ENCODE peak calls at places on chromosomes 3 and 15, in five cellular contexts. One of them, this sample, is unnamed.

GRCh38 chr3:52062499-52062898 is 6.1 kb upstream of the DUSP7 start:
- DNase-seq in HFF-Myc: peak
- DNase-seq in IMR-90: peak
- DNase-seq in lung: no peak
- DNase-seq in bronchial epithelial cell: peak
- DNase-seq in this sample: peak

GRCh38 chr15:72758195-72758594 is 25.4 kb downstream of the ADPGK start:
- DNase-seq in HFF-Myc: peak
- DNase-seq in IMR-90: peak
- DNase-seq in lung: no peak
- DNase-seq in bronchial epithelial cell: peak
- DNase-seq in this sample: peak

GRCh38 chr15:58919232-58919631 is 14.2 kb downstream of the SLTM start:
- DNase-seq in HFF-Myc: no peak
- DNase-seq in IMR-90: no peak
- DNase-seq in lung: no peak
- DNase-seq in bronchial epithelial cell: no peak
- DNase-seq in this sample: no peak

GRCh38 chr15:63369766-63370165 is 11.9 kb downstream of the CA12 start:
- DNase-seq in HFF-Myc: no peak
- DNase-seq in IMR-90: peak
- DNase-seq in lung: no peak
- DNase-seq in bronchial epithelial cell: no peak
- DNase-seq in this sample: no peak

GRCh38 chr3:117875887-117876286 is 1158.8 kb downstream of the IGSF11 start:
- DNase-seq in HFF-Myc: no peak
- DNase-seq in IMR-90: no peak
- DNase-seq in lung: no peak
- DNase-seq in bronchial epithelial cell: no peak
- DNase-seq in this sample: no peak

GRCh38 chr15:72521682-72522081 is 47.6 kb downstream of the ARIH1 start:
- DNase-seq in HFF-Myc: peak
- DNase-seq in IMR-90: peak
- DNase-seq in lung: no peak
- DNase-seq in bronchial epithelial cell: peak
- DNase-seq in this sample: no peak

GRCh38 chr15:24823473-24823872 is 131.3 kb upstream of the SNRPN start:
- DNase-seq in HFF-Myc: no peak
- DNase-seq in IMR-90: no peak
- DNase-seq in lung: no peak
- DNase-seq in bronchial epithelial cell: peak
- DNase-seq in this sample: no peak

GRCh38 chr15:71802770-71803169 is 7.6 kb upstream of the NR2E3 start:
- DNase-seq in HFF-Myc: no peak
- DNase-seq in IMR-90: no peak
- DNase-seq in lung: no peak
- DNase-seq in bronchial epithelial cell: no peak
- DNase-seq in this sample: no peak

GRCh38 chr15:74889390-74889881 is 406 bp upstream of the MPI start:
- DNase-seq in HFF-Myc: no peak
- DNase-seq in IMR-90: peak
- DNase-seq in lung: no peak
- DNase-seq in bronchial epithelial cell: peak
- DNase-seq in this sample: no peak

GRCh38 chr3:46998852-46999515 is 19.5 kb downstream of the NBEAL2 start:
- DNase-seq in HFF-Myc: no peak
- DNase-seq in IMR-90: no peak
- DNase-seq in lung: no peak
- DNase-seq in bronchial epithelial cell: no peak
- DNase-seq in this sample: no peak
- TF ChIP-seq CTCF in HFF-Myc: no peak
- TF ChIP-seq CTCF in IMR-90: no peak
- TF ChIP-seq CTCF in lung: no peak
- TF ChIP-seq CTCF in bronchial epithelial cell: no peak
- TF ChIP-seq CTCF in this sample: no peak

GRCh38 chr3:156685752-156686151 is 11.4 kb downstream of the TIPARP start:
- DNase-seq in HFF-Myc: no peak
- DNase-seq in IMR-90: no peak
- DNase-seq in lung: no peak
- DNase-seq in bronchial epithelial cell: no peak
- DNase-seq in this sample: no peak
- H3K4me3 ChIP-seq in HFF-Myc: no peak
- H3K4me3 ChIP-seq in IMR-90: no peak
- H3K4me3 ChIP-seq in lung: no peak
- H3K4me3 ChIP-seq in bronchial epithelial cell: no peak
- H3K4me3 ChIP-seq in this sample: peak

GRCh38 chr3:50830451-50830850 is 155.7 kb downstream of the DOCK3 start:
- DNase-seq in HFF-Myc: no peak
- DNase-seq in IMR-90: no peak
- DNase-seq in lung: no peak
- DNase-seq in bronchial epithelial cell: no peak
- DNase-seq in this sample: no peak

GRCh38 chr3:50825841-50826240 is 151.1 kb downstream of the DOCK3 start:
- DNase-seq in HFF-Myc: no peak
- DNase-seq in IMR-90: no peak
- DNase-seq in lung: no peak
- DNase-seq in bronchial epithelial cell: no peak
- DNase-seq in this sample: no peak
- TF ChIP-seq CTCF in HFF-Myc: no peak
- TF ChIP-seq CTCF in IMR-90: no peak
- TF ChIP-seq CTCF in lung: no peak
- TF ChIP-seq CTCF in bronchial epithelial cell: no peak
- TF ChIP-seq CTCF in this sample: no peak

GRCh38 chr3:71585126-71585525 is 1.6 kb upstream of the FOXP1 start:
- DNase-seq in HFF-Myc: no peak
- DNase-seq in IMR-90: no peak
- DNase-seq in lung: no peak
- DNase-seq in bronchial epithelial cell: no peak
- DNase-seq in this sample: no peak
- H3K4me3 ChIP-seq in HFF-Myc: no peak
- H3K4me3 ChIP-seq in IMR-90: no peak
- H3K4me3 ChIP-seq in lung: no peak
- H3K4me3 ChIP-seq in bronchial epithelial cell: no peak
- H3K4me3 ChIP-seq in this sample: no peak

DNA sequence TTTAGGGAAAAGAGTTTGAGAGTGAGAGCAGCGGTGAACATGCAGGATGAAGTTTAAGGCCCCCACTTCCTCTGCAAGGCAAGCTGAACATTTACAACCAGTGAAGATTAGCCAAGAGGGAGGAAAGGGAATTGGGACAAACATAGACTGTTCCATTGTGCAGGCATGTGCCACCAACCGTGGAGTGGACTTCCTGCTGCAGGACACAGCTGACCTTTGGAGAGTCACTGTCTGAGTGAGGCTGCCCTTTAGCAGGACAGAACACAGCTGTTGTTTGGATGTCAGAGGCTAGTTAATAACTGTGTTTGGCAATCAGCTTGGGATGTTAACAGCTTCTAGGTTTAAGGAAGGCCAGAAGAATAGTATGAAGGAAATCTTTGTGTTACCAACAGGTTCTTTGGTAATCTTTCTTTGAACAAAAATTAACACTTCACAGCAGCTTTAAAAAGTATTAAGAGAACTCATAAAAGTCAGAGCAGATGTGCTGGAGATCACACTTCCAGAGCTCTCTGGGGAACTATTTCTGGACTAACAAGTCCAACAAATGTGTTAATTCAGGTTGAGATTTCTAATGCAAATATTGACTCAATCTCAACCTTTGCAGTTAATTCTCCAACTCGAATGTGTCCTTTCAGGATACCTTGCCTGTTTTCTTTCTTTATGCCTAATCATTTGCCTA is 31.4 kb downstream of the CTDSPL start:
- DNase-seq in HFF-Myc: no peak
- DNase-seq in IMR-90: peak
- DNase-seq in lung: peak
- DNase-seq in bronchial epithelial cell: no peak
- DNase-seq in this sample: no peak
- TF ChIP-seq CTCF in HFF-Myc: no peak
- TF ChIP-seq CTCF in IMR-90: no peak
- TF ChIP-seq CTCF in lung: no peak
- TF ChIP-seq CTCF in bronchial epithelial cell: no peak
- TF ChIP-seq CTCF in this sample: no peak